ENCODE peak calls at places on chromosomes 11 and 22, in seven cellular contexts. M is transverse colon, W is ovary, B is HepG2, S is upper lobe of left lung, U is sigmoid colon, T is stomach. I is an unnamed sample. For H3K27me3, the result is how much of the 10 kb centered on the place peaks cover.

GRCh38 chr11:70713436-70713835 is 315.1 kb downstream of the CTTN start:
- DNase-seq in M (no peak), W (no peak), B (no peak), S (no peak), U (no peak), T (no peak), I (no peak)

GRCh38 chr11:57982763-57983162 is 40.9 kb upstream of the OR9Q1 start:
- DNase-seq in M (no peak), W (no peak), B (no peak), S (no peak), U (no peak), T (no peak), I (no peak)

GRCh38 chr22:19753090-19753842 is 7.3 kb upstream of the TBX1 start:
- DNase-seq in M (no peak), W (no peak), B (no peak), S (peak), U (no peak), T (no peak), I (no peak)

GRCh38 chr11:17734986-17735822 is 623 bp downstream of the KCNC1 start:
- DNase-seq in M (peak), W (peak), B (peak), S (peak), U (peak), T (peak), I (peak)

GRCh38 chr11:95143106-95143681 is 53.5 kb downstream of the ENDOD1 start:
- DNase-seq in M (no peak), W (no peak), B (no peak), S (no peak), U (no peak), T (no peak), I (no peak)

GRCh38 chr22:36343720-36344105 is 44.1 kb downstream of the MYH9 start:
- DNase-seq in M (no peak), W (no peak), B (peak), S (no peak), U (no peak), T (peak), I (no peak)

GRCh38 chr11:65646921-65647701 is 9.2 kb downstream of the SIPA1 start:
- DNase-seq in M (peak), W (peak), B (no peak), S (peak), U (no peak), T (peak), I (no peak)

GRCh38 chr11:95337972-95338429 is 107.0 kb upstream of the SESN3 start:
- DNase-seq in M (no peak), W (no peak), B (no peak), S (no peak), U (no peak), T (no peak), I (no peak)

GRCh38 chr11:19493446-19493845 is 219.2 kb upstream of the NAV2 start:
- DNase-seq in M (no peak), W (no peak), B (no peak), S (no peak), U (no peak), T (no peak), I (no peak)

GRCh38 chr11:44634401-44635281 is 69.2 kb downstream of the CD82 start:
- DNase-seq in M (peak), W (peak), B (no peak), S (no peak), U (peak), T (peak), I (peak)

GRCh38 chr11:29438815-29439214 is 578.0 kb downstream of the KCNA4 start:
- DNase-seq in M (no peak), W (no peak), B (no peak), S (no peak), U (no peak), T (no peak), I (no peak)

GRCh38 chr22:29767289-29768051 is at the start of gene UQCR10:
- DNase-seq in M (peak), W (peak), B (peak), S (peak), U (peak), T (peak), I (peak)

GRCh38 chr11:103596323-103596722 is 440.1 kb upstream of the DDI1 start:
- DNase-seq in M (no peak), W (no peak), B (no peak), S (no peak), U (no peak), T (no peak), I (no peak)

GRCh38 chr11:114059984-114060401 is 482 bp downstream of the ZBTB16 start:
- DNase-seq in M (peak), W (no peak), B (no peak), S (no peak), U (peak), T (peak), I (no peak)
- H3K27me3 ChIP-seq in M (under half), W (under half), B (under half), S (under half), U (under half), T (under half), I (under half)

GRCh38 chr11:73142128-73142377 is at the start of gene FCHSD2:
- DNase-seq in M (no peak), W (no peak), B (no peak), S (no peak), U (no peak), T (no peak), I (no peak)

GRCh38 chr11:73141309-73142127 is 600 bp downstream of the FCHSD2 start:
- DNase-seq in M (peak), W (peak), B (peak), S (peak), U (peak), T (peak), I (peak)

GRCh38 chr11:73145986-73146575 is 4.0 kb upstream of the FCHSD2 start:
- DNase-seq in M (no peak), W (no peak), B (no peak), S (no peak), U (peak), T (peak), I (no peak)

GRCh38 chr11:73141031-73141308 is 1.1 kb downstream of the FCHSD2 start:
- DNase-seq in M (no peak), W (no peak), B (no peak), S (peak), U (no peak), T (no peak), I (no peak)

DNA sequence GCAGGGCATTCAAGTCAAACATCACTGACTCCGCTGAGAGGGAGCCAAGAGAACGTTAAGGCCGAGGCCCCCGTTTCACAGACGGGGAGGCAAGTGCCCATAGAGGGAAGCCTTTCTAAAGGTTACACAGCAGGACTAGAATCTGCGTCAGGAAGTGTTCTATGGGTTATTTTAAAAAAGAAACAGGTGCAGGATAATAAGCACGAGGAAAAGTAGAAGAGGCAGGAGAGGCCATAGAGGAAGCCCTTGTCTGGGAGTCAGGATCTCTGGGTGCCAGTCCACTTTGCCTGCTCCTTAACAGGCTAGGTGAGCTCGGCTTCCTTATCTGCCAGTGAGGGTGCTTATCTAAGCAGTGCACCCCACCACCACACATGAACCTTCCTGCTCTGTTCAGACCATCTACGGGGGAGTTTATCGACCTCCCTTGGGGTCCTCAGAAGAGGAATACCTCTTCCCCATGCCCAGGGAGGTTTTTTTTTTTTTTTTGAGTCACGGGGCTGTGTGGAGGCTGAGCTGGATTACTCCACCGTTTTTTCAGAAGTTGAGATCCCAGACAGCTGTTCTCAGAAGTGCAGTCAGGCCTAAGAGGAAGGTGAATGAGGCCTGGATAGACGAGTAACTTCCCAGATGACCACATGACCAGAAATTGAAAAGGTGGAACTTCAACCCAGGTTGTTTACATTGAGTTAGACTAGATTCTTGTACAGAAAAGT is 1.2 kb upstream of the FCHSD2 start:
- DNase-seq in M (no peak), W (peak), B (peak), S (no peak), U (no peak), T (no peak), I (no peak)
- TF ChIP-seq EP300 in M (no peak), W (no peak), B (no peak), S (no peak), U (no peak), T (no peak), I (no peak)

GRCh38 chr11:1446623-1447022 is 40.0 kb downstream of the MOB2 start:
- DNase-seq in M (no peak), W (no peak), B (no peak), S (no peak), U (no peak), T (no peak), I (no peak)
- H3K27me3 ChIP-seq in M (half or more), W (under half), B (under half), S (under half), U (under half), T (under half), I (half or more)

DNA sequence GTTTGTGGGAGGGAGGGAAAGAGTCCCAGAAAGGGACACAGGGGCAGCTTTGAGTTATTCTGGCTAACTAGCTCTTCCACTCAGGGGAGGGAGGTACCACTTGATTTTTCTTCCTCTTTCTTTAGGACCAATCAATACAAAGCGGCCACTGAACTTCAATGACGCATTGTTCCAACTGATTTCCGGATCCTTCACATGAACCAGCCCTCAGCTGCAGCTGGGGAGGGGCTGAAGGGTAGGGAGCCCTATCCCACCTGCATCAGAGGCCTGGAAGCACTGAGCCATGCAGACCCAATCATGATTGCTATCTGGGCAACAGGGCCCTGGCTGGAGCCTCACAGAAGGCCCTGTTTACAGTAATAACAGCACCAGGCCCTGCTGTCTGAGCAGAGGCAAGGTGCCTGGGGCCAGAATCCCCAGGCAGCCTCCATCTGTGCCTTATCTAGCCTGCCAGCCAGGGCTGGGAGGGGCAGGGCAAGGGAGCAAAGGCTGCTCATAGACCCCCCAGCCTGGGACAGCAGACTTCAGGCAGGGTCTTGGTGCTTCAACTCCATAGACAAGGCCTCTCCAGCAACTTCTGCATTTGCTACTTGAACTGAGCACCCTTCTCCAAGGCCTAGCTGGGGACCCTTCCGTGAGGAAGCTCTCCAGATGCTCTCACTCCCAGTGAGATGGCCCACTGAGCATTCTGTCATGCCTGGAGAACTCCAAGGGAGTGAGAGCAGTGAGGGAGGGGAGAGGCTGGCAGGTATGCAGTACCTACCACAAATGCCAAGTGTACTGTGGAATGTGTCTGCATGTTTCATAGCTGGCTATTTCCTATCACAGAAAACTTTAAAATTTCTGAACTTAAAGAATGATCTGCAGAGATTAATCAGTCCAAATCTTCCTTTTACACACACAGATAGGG is 22.5 kb downstream of the CLPB start:
- DNase-seq in M (peak), W (no peak), B (peak), S (no peak), U (peak), T (no peak), I (no peak)
- TF ChIP-seq EP300 in M (no peak), W (no peak), B (no peak), S (no peak), U (no peak), T (no peak), I (no peak)

GRCh38 chr11:93908689-93909088 is 58.3 kb upstream of the VSTM5 start:
- DNase-seq in M (no peak), W (no peak), B (no peak), S (no peak), U (no peak), T (no peak), I (no peak)
- H3K27me3 ChIP-seq in M (under half), W (under half), B (under half), S (under half), U (under half), T (under half), I (under half)

GRCh38 chr11:26017903-26018750 is 313.8 kb upstream of the ANO3 start:
- DNase-seq in M (no peak), W (no peak), B (no peak), S (no peak), U (no peak), T (no peak), I (no peak)

GRCh38 chr11:26017322-26017860 is 314.5 kb upstream of the ANO3 start:
- DNase-seq in M (no peak), W (no peak), B (no peak), S (no peak), U (no peak), T (no peak), I (no peak)

GRCh38 chr11:26011474-26011873 is 320.5 kb upstream of the ANO3 start:
- DNase-seq in M (no peak), W (no peak), B (no peak), S (no peak), U (no peak), T (no peak), I (no peak)

GRCh38 chr11:26014456-26015115 is 317.3 kb upstream of the ANO3 start:
- DNase-seq in M (no peak), W (no peak), B (no peak), S (no peak), U (no peak), T (no peak), I (no peak)
- TF ChIP-seq EP300 in M (no peak), W (no peak), B (no peak), S (no peak), U (no peak), T (no peak), I (no peak)

DNA sequence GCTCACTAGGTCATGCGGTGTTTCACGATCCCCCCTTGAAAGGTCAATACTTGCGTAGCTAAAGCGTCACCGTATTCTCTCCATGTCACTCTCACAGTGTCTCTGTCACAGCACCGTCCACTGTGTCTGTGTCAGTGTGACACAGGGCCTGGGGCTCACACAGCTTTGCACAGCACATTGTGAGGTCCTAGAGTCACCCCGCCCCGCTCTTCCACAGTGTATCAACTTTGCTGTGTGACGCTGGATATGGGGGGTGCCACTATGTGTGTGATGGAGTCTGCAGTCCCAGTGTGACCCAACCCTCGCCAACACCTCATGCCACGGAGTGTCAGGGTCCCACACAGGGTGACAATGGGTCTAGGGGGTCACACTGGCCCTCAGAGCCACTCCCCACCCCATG is 583 bp downstream of the P4HA3 start:
- DNase-seq in M (no peak), W (no peak), B (no peak), S (no peak), U (no peak), T (no peak), I (no peak)
- H3K27me3 ChIP-seq in M (under half), W (under half), B (under half), S (under half), U (under half), T (under half), I (under half)

GRCh38 chr22:48372395-48372794 is 1455.3 kb downstream of the BRD1 start:
- DNase-seq in M (no peak), W (no peak), B (no peak), S (no peak), U (peak), T (no peak), I (peak)
- TF ChIP-seq EP300 in M (no peak), W (no peak), B (no peak), S (no peak), U (no peak), T (no peak), I (no peak)

I was measured in suprapubic skin.